ENCODE peak calls at places on chromosome 4, in eight cellular contexts. One of them, this sample, is unnamed.

GRCh38 chr4:74934822-74935326 is 2.0 kb downstream of the PARM1 start:
- DNase-seq in NT2/D1: no peak
- DNase-seq in left lung: no peak
- DNase-seq in Panc1: no peak
- DNase-seq in lower lobe of right lung: no peak
- DNase-seq in aorta: no peak
- DNase-seq in pancreas: no peak
- DNase-seq in right cardiac atrium: no peak
- DNase-seq in this sample: no peak

GRCh38 chr4:82629238-82630000 is 67.6 kb upstream of the TMEM150C start:
- DNase-seq in NT2/D1: peak; percentile 6
- DNase-seq in left lung: no peak
- DNase-seq in Panc1: no peak
- DNase-seq in lower lobe of right lung: no peak
- DNase-seq in aorta: no peak
- DNase-seq in pancreas: no peak
- DNase-seq in right cardiac atrium: no peak
- DNase-seq in this sample: no peak

GRCh38 chr4:74453037-74453635 is 8.2 kb downstream of the AREG start:
- DNase-seq in NT2/D1: no peak
- DNase-seq in left lung: no peak
- DNase-seq in Panc1: no peak
- DNase-seq in lower lobe of right lung: no peak
- DNase-seq in aorta: no peak
- DNase-seq in pancreas: no peak
- DNase-seq in right cardiac atrium: no peak
- DNase-seq in this sample: no peak

GRCh38 chr4:33054161-33054560 is 2334.0 kb downstream of the PCDH7 start:
- DNase-seq in NT2/D1: no peak
- DNase-seq in left lung: no peak
- DNase-seq in Panc1: no peak
- DNase-seq in lower lobe of right lung: no peak
- DNase-seq in aorta: no peak
- DNase-seq in pancreas: no peak
- DNase-seq in right cardiac atrium: no peak
- DNase-seq in this sample: no peak

GRCh38 chr4:102623622-102624021 is 122.5 kb downstream of the NFKB1 start:
- DNase-seq in NT2/D1: no peak
- DNase-seq in left lung: no peak
- DNase-seq in Panc1: no peak
- DNase-seq in lower lobe of right lung: no peak
- DNase-seq in aorta: no peak
- DNase-seq in pancreas: no peak
- DNase-seq in right cardiac atrium: no peak
- DNase-seq in this sample: no peak

GRCh38 chr4:114495471-114495928 is 103.1 kb upstream of the UGT8 start:
- DNase-seq in NT2/D1: peak; percentile 79
- DNase-seq in left lung: no peak
- DNase-seq in Panc1: no peak
- DNase-seq in lower lobe of right lung: no peak
- DNase-seq in aorta: no peak
- DNase-seq in pancreas: no peak
- DNase-seq in right cardiac atrium: no peak
- DNase-seq in this sample: no peak

GRCh38 chr4:1026115-1026514 is 14.7 kb downstream of the FGFRL1 start:
- DNase-seq in NT2/D1: no peak
- DNase-seq in left lung: no peak
- DNase-seq in Panc1: no peak
- DNase-seq in lower lobe of right lung: no peak
- DNase-seq in aorta: no peak
- DNase-seq in pancreas: peak; percentile 80
- DNase-seq in right cardiac atrium: no peak
- DNase-seq in this sample: peak; percentile 48

GRCh38 chr4:8882239-8882638 is 10.6 kb upstream of the HMX1 start:
- DNase-seq in NT2/D1: no peak
- DNase-seq in left lung: no peak
- DNase-seq in Panc1: no peak
- DNase-seq in lower lobe of right lung: no peak
- DNase-seq in aorta: no peak
- DNase-seq in pancreas: no peak
- DNase-seq in right cardiac atrium: peak; percentile 34
- DNase-seq in this sample: no peak

GRCh38 chr4:72531322-72531721 is 37.7 kb downstream of the ADAMTS3 start:
- DNase-seq in NT2/D1: no peak
- DNase-seq in left lung: no peak
- DNase-seq in Panc1: no peak
- DNase-seq in lower lobe of right lung: no peak
- DNase-seq in aorta: no peak
- DNase-seq in pancreas: no peak
- DNase-seq in right cardiac atrium: no peak
- DNase-seq in this sample: no peak

DNA sequence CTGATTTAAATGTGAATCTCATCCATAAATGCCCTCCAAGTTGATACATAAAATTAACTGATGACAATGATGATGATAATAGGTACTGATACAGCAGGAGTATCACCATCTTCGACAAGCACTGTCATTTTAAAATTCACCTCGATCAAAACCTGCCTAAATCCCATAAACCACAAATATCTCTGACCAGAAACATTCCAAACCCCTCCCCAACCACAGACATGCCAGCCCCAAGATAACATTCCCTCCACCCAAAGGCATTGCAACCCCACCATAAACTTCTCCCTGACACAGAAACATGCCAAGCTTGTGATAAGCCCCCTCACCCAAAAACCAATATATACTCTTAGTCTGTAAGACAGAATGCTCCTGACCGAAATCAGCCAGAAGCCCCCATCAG is 63.7 kb upstream of the WDFY3 start:
- DNase-seq in NT2/D1: no peak
- DNase-seq in left lung: no peak
- DNase-seq in Panc1: no peak
- DNase-seq in lower lobe of right lung: no peak
- DNase-seq in aorta: no peak
- DNase-seq in pancreas: no peak
- DNase-seq in right cardiac atrium: no peak
- DNase-seq in this sample: no peak
- H3K9me3 ChIP-seq in NT2/D1: no peaks in the 10 kb centered on the region
- H3K9me3 ChIP-seq in left lung: peaks cover 39% of the 10 kb centered on the region
- H3K9me3 ChIP-seq in Panc1: no peaks in the 10 kb centered on the region
- H3K9me3 ChIP-seq in lower lobe of right lung: peaks cover 11% of the 10 kb centered on the region
- H3K9me3 ChIP-seq in aorta: peaks cover 1% of the 10 kb centered on the region
- H3K9me3 ChIP-seq in pancreas: no peaks in the 10 kb centered on the region
- H3K9me3 ChIP-seq in right cardiac atrium: no peaks in the 10 kb centered on the region
- H3K9me3 ChIP-seq in this sample: no peaks in the 10 kb centered on the region

DNA sequence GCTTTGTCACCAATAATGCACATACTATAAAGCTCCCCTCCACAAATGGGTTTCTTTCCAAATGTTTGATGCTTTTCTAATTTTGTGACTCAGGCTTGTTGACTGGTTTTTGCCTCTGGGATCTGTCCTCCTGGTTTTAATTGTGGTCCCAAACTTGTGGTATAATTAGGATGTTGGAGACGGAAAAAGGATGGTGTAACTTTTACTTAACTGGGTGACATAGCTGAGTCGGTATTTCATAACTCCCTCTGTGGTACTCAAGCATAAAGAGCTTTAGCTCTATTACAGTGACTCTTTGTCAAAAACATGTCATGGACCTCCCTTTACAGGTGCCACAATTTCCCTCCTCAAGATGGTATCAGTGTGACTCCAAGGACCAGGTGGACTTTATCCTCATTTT is 119.7 kb upstream of the RBPJ start:
- DNase-seq in NT2/D1: no peak
- DNase-seq in left lung: no peak
- DNase-seq in Panc1: no peak
- DNase-seq in lower lobe of right lung: no peak
- DNase-seq in aorta: no peak
- DNase-seq in pancreas: no peak
- DNase-seq in right cardiac atrium: no peak
- DNase-seq in this sample: no peak
- H3K4me1 ChIP-seq in NT2/D1: no peaks in the 10 kb centered on the region
- H3K4me1 ChIP-seq in left lung: peaks cover 52% of the 10 kb centered on the region
- H3K4me1 ChIP-seq in Panc1: peaks cover 8% of the 10 kb centered on the region
- H3K4me1 ChIP-seq in lower lobe of right lung: peaks cover 9% of the 10 kb centered on the region
- H3K4me1 ChIP-seq in aorta: no peaks in the 10 kb centered on the region
- H3K4me1 ChIP-seq in pancreas: peaks cover 17% of the 10 kb centered on the region
- H3K4me1 ChIP-seq in right cardiac atrium: no peaks in the 10 kb centered on the region
- H3K4me1 ChIP-seq in this sample: no peaks in the 10 kb centered on the region

GRCh38 chr4:142615324-142615665 is 230.8 kb downstream of the INPP4B start:
- DNase-seq in NT2/D1: no peak
- DNase-seq in left lung: no peak
- DNase-seq in Panc1: no peak
- DNase-seq in lower lobe of right lung: no peak
- DNase-seq in aorta: no peak
- DNase-seq in pancreas: no peak
- DNase-seq in right cardiac atrium: no peak
- DNase-seq in this sample: no peak
- H3K9me3 ChIP-seq in NT2/D1: no peaks in the 10 kb centered on the region
- H3K9me3 ChIP-seq in left lung: peaks cover 4% of the 10 kb centered on the region
- H3K9me3 ChIP-seq in Panc1: no peaks in the 10 kb centered on the region
- H3K9me3 ChIP-seq in lower lobe of right lung: no peaks in the 10 kb centered on the region
- H3K9me3 ChIP-seq in aorta: peaks cover 4% of the 10 kb centered on the region
- H3K9me3 ChIP-seq in pancreas: no peaks in the 10 kb centered on the region
- H3K9me3 ChIP-seq in right cardiac atrium: no peaks in the 10 kb centered on the region
- H3K9me3 ChIP-seq in this sample: no peaks in the 10 kb centered on the region

DNA sequence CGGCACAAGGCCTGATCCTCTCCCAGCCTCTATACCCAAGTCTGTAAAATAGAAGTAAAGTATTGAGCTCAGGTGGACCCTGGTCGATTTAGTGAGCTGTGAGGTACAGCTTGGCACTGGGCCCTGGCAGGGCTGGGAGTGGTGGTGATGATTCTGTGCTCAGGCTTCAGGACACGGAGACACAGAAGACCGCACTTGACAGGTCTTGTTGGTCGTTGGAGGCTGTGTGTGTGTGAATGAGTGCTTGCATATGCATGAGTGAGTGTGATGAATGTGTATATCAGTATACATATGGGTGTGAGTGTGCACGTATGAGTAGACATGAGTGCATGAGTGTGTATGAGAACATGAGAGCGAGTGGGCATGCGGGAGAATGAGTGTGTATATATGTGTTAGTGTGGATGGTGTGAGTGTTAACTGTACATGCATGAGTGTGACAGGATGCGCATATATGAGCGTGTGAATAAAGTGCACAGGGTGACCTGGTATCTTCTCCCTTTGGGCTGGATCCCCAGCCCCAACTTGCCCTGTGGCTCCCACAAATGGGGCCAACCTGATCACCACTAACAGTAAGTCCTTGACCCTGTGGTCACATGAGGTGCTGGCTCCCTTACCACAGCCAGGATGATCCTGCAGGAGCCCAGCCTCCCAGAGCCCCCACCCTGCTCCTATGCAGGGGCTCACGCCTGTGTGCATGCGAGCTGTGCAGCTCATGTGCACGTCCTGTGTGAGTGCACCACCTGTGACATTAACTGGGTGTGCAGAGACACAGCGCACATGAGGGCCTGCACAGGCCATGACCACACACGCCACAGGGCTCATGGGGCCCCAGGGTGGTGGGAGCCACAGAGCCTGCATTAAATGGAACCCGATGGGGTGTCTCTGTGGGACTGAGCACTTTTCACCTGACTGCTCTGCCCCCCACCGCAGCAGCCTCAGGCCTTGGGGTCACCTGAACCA is 20.8 kb downstream of the SH3BP2 start:
- DNase-seq in NT2/D1: no peak
- DNase-seq in left lung: no peak
- DNase-seq in Panc1: no peak
- DNase-seq in lower lobe of right lung: no peak
- DNase-seq in aorta: no peak
- DNase-seq in pancreas: no peak
- DNase-seq in right cardiac atrium: no peak
- DNase-seq in this sample: no peak
- H3K4me1 ChIP-seq in NT2/D1: peaks cover 29% of the 10 kb centered on the region
- H3K4me1 ChIP-seq in left lung: peaks cover 95% of the 10 kb centered on the region
- H3K4me1 ChIP-seq in Panc1: peaks cover 35% of the 10 kb centered on the region
- H3K4me1 ChIP-seq in lower lobe of right lung: peaks cover 89% of the 10 kb centered on the region
- H3K4me1 ChIP-seq in aorta: no peaks in the 10 kb centered on the region
- H3K4me1 ChIP-seq in pancreas: no peaks in the 10 kb centered on the region
- H3K4me1 ChIP-seq in right cardiac atrium: peaks cover 14% of the 10 kb centered on the region
- H3K4me1 ChIP-seq in this sample: peaks cover 2% of the 10 kb centered on the region

GRCh38 chr4:19739101-19739651 is 512.5 kb upstream of the SLIT2 start:
- DNase-seq in NT2/D1: no peak
- DNase-seq in left lung: no peak
- DNase-seq in Panc1: peak; percentile 50
- DNase-seq in lower lobe of right lung: no peak
- DNase-seq in aorta: no peak
- DNase-seq in pancreas: no peak
- DNase-seq in right cardiac atrium: no peak
- DNase-seq in this sample: peak; percentile 2
- H3K9me3 ChIP-seq in NT2/D1: no peaks in the 10 kb centered on the region
- H3K9me3 ChIP-seq in left lung: no peaks in the 10 kb centered on the region
- H3K9me3 ChIP-seq in Panc1: no peaks in the 10 kb centered on the region
- H3K9me3 ChIP-seq in lower lobe of right lung: no peaks in the 10 kb centered on the region
- H3K9me3 ChIP-seq in aorta: no peaks in the 10 kb centered on the region
- H3K9me3 ChIP-seq in pancreas: no peaks in the 10 kb centered on the region
- H3K9me3 ChIP-seq in right cardiac atrium: no peaks in the 10 kb centered on the region
- H3K9me3 ChIP-seq in this sample: no peaks in the 10 kb centered on the region

GRCh38 chr4:81031389-81032173 is 1.1 kb downstream of the BMP3 start:
- DNase-seq in NT2/D1: no peak
- DNase-seq in left lung: peak; percentile 33
- DNase-seq in Panc1: no peak
- DNase-seq in lower lobe of right lung: peak; percentile 53
- DNase-seq in aorta: no peak
- DNase-seq in pancreas: peak; percentile 7
- DNase-seq in right cardiac atrium: no peak
- DNase-seq in this sample: peak; percentile 37
- H3K4me1 ChIP-seq in NT2/D1: no peaks in the 10 kb centered on the region
- H3K4me1 ChIP-seq in left lung: peaks cover 10% of the 10 kb centered on the region
- H3K4me1 ChIP-seq in Panc1: no peaks in the 10 kb centered on the region
- H3K4me1 ChIP-seq in lower lobe of right lung: peaks cover 7% of the 10 kb centered on the region
- H3K4me1 ChIP-seq in aorta: no peaks in the 10 kb centered on the region
- H3K4me1 ChIP-seq in pancreas: no peaks in the 10 kb centered on the region
- H3K4me1 ChIP-seq in right cardiac atrium: no peaks in the 10 kb centered on the region
- H3K4me1 ChIP-seq in this sample: no peaks in the 10 kb centered on the region